ENCODE peak calls at places on chromosomes 12 and 14, in nine cellular contexts. One of them, this sample, is unnamed. For H3K4me1, the result is how much of the 10 kb centered on the place peaks cover.

GRCh38 chr12:97005612-97006011 is 98.6 kb downstream of the NEDD1 start:
- DNase-seq in thyroid gland: no peak
- DNase-seq in cardiac muscle cell: no peak
- DNase-seq in colonic mucosa: no peak
- DNase-seq in fibroblast of lung: no peak
- DNase-seq in neural progenitor cell: peak
- DNase-seq in prostate gland: no peak
- DNase-seq in SK-N-SH: no peak
- DNase-seq in ovary: no peak
- DNase-seq in this sample: no peak

GRCh38 chr14:95533391-95533821 is 1.4 kb upstream of the GLRX5 start:
- DNase-seq in fibroblast of lung: peak
- DNase-seq in cardiac muscle cell: no peak
- DNase-seq in thyroid gland: no peak
- DNase-seq in colonic mucosa: no peak
- DNase-seq in neural progenitor cell: peak
- DNase-seq in prostate gland: no peak
- DNase-seq in ovary: no peak
- DNase-seq in SK-N-SH: peak
- DNase-seq in this sample: no peak

GRCh38 chr14:88929656-88930436 is 105.4 kb downstream of the TTC8 start:
- DNase-seq in thyroid gland: no peak
- DNase-seq in colonic mucosa: no peak
- DNase-seq in cardiac muscle cell: no peak
- DNase-seq in SK-N-SH: no peak
- DNase-seq in prostate gland: no peak
- DNase-seq in neural progenitor cell: no peak
- DNase-seq in fibroblast of lung: no peak
- DNase-seq in ovary: no peak
- DNase-seq in this sample: no peak

GRCh38 chr14:103346286-103346685 is 12.2 kb downstream of the EIF5 start:
- DNase-seq in neural progenitor cell: no peak
- DNase-seq in cardiac muscle cell: no peak
- DNase-seq in ovary: no peak
- DNase-seq in fibroblast of lung: no peak
- DNase-seq in SK-N-SH: no peak
- DNase-seq in thyroid gland: no peak
- DNase-seq in prostate gland: no peak
- DNase-seq in colonic mucosa: no peak
- DNase-seq in this sample: no peak

GRCh38 chr14:32073537-32074189 is 3.4 kb upstream of the ARHGAP5 start:
- DNase-seq in thyroid gland: peak
- DNase-seq in fibroblast of lung: peak
- DNase-seq in SK-N-SH: peak
- DNase-seq in neural progenitor cell: peak
- DNase-seq in cardiac muscle cell: peak
- DNase-seq in prostate gland: peak
- DNase-seq in colonic mucosa: peak
- DNase-seq in ovary: no peak
- DNase-seq in this sample: no peak

GRCh38 chr12:45415393-45415817 is 199.5 kb downstream of the ANO6 start:
- DNase-seq in fibroblast of lung: peak
- DNase-seq in thyroid gland: no peak
- DNase-seq in prostate gland: no peak
- DNase-seq in ovary: no peak
- DNase-seq in cardiac muscle cell: no peak
- DNase-seq in SK-N-SH: no peak
- DNase-seq in neural progenitor cell: no peak
- DNase-seq in colonic mucosa: no peak
- DNase-seq in this sample: peak

GRCh38 chr12:65845751-65846537 is 21.7 kb downstream of the HMGA2 start:
- DNase-seq in thyroid gland: no peak
- DNase-seq in ovary: no peak
- DNase-seq in SK-N-SH: no peak
- DNase-seq in fibroblast of lung: peak
- DNase-seq in cardiac muscle cell: no peak
- DNase-seq in colonic mucosa: no peak
- DNase-seq in prostate gland: no peak
- DNase-seq in neural progenitor cell: peak
- DNase-seq in this sample: no peak

GRCh38 chr12:65741662-65742480 is 82.4 kb upstream of the HMGA2 start:
- DNase-seq in colonic mucosa: no peak
- DNase-seq in fibroblast of lung: peak
- DNase-seq in SK-N-SH: peak
- DNase-seq in neural progenitor cell: peak
- DNase-seq in thyroid gland: peak
- DNase-seq in prostate gland: no peak
- DNase-seq in ovary: peak
- DNase-seq in cardiac muscle cell: peak
- DNase-seq in this sample: no peak

GRCh38 chr14:101845896-101846295 is 84.4 kb downstream of the PPP2R5C start:
- DNase-seq in prostate gland: no peak
- DNase-seq in colonic mucosa: no peak
- DNase-seq in SK-N-SH: peak
- DNase-seq in thyroid gland: no peak
- DNase-seq in neural progenitor cell: no peak
- DNase-seq in fibroblast of lung: no peak
- DNase-seq in cardiac muscle cell: no peak
- DNase-seq in ovary: no peak
- DNase-seq in this sample: no peak

GRCh38 chr14:69079188-69079742 is 73.7 kb downstream of the DCAF5 start:
- DNase-seq in neural progenitor cell: no peak
- DNase-seq in prostate gland: no peak
- DNase-seq in cardiac muscle cell: no peak
- DNase-seq in ovary: no peak
- DNase-seq in colonic mucosa: no peak
- DNase-seq in thyroid gland: no peak
- DNase-seq in fibroblast of lung: peak
- DNase-seq in SK-N-SH: no peak
- DNase-seq in this sample: no peak

GRCh38 chr14:87155850-87156491 is 837.0 kb downstream of the GALC start:
- DNase-seq in fibroblast of lung: no peak
- DNase-seq in ovary: no peak
- DNase-seq in neural progenitor cell: no peak
- DNase-seq in SK-N-SH: no peak
- DNase-seq in cardiac muscle cell: no peak
- DNase-seq in colonic mucosa: no peak
- DNase-seq in thyroid gland: no peak
- DNase-seq in prostate gland: no peak
- DNase-seq in this sample: no peak

GRCh38 chr12:53213348-53213747 is 6.3 kb upstream of the ITGB7 start:
- DNase-seq in SK-N-SH: peak
- DNase-seq in ovary: peak
- DNase-seq in cardiac muscle cell: peak
- DNase-seq in prostate gland: peak
- DNase-seq in fibroblast of lung: peak
- DNase-seq in colonic mucosa: peak
- DNase-seq in thyroid gland: peak
- DNase-seq in neural progenitor cell: peak
- DNase-seq in this sample: peak

GRCh38 chr12:13764748-13765147 is 216.7 kb downstream of the GRIN2B start:
- DNase-seq in fibroblast of lung: no peak
- DNase-seq in neural progenitor cell: no peak
- DNase-seq in cardiac muscle cell: no peak
- DNase-seq in ovary: no peak
- DNase-seq in thyroid gland: no peak
- DNase-seq in SK-N-SH: no peak
- DNase-seq in prostate gland: no peak
- DNase-seq in colonic mucosa: no peak
- DNase-seq in this sample: no peak

GRCh38 chr12:104479141-104479662 is 22.5 kb downstream of the CHST11 start:
- DNase-seq in prostate gland: no peak
- DNase-seq in thyroid gland: no peak
- DNase-seq in ovary: no peak
- DNase-seq in cardiac muscle cell: no peak
- DNase-seq in neural progenitor cell: no peak
- DNase-seq in colonic mucosa: no peak
- DNase-seq in SK-N-SH: no peak
- DNase-seq in fibroblast of lung: no peak
- DNase-seq in this sample: no peak

GRCh38 chr14:102320033-102320660 is 601 bp downstream of the ZNF839 start:
- DNase-seq in fibroblast of lung: peak
- DNase-seq in ovary: peak
- DNase-seq in neural progenitor cell: peak
- DNase-seq in cardiac muscle cell: peak
- DNase-seq in prostate gland: peak
- DNase-seq in thyroid gland: peak
- DNase-seq in SK-N-SH: no peak
- DNase-seq in colonic mucosa: peak
- DNase-seq in this sample: peak

DNA sequence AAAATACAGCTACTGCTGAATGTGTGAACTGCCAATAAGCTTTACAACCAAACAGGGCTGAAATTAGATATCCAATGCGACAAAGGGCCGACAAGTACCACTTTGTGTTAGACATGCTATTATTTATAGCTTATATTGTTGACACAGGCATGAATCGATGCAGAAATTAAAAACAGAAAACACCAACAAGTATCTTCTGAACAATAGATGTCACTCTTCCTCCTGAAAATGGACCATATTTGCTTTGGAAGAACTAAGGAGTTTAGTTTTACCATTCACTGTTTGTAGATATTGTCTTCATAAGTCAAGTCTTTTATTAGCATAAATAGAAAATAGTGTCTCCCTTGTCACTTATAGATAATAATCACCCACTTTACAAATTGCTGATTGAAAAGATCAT is 86.5 kb downstream of the LRIG3 start:
- DNase-seq in cardiac muscle cell: no peak
- DNase-seq in fibroblast of lung: no peak
- DNase-seq in prostate gland: no peak
- DNase-seq in ovary: no peak
- DNase-seq in colonic mucosa: no peak
- DNase-seq in neural progenitor cell: no peak
- DNase-seq in SK-N-SH: no peak
- DNase-seq in thyroid gland: no peak
- DNase-seq in this sample: no peak
- TF ChIP-seq CTCF in cardiac muscle cell: no peak
- TF ChIP-seq CTCF in fibroblast of lung: no peak
- TF ChIP-seq CTCF in prostate gland: peak
- TF ChIP-seq CTCF in ovary: no peak
- TF ChIP-seq CTCF in colonic mucosa: no peak
- TF ChIP-seq CTCF in neural progenitor cell: no peak
- TF ChIP-seq CTCF in SK-N-SH: no peak
- TF ChIP-seq CTCF in thyroid gland: peak
- TF ChIP-seq CTCF in this sample: no peak

GRCh38 chr14:92647499-92648279 is 100.7 kb downstream of the LGMN start:
- DNase-seq in prostate gland: no peak
- DNase-seq in SK-N-SH: no peak
- DNase-seq in cardiac muscle cell: no peak
- DNase-seq in ovary: no peak
- DNase-seq in colonic mucosa: no peak
- DNase-seq in neural progenitor cell: no peak
- DNase-seq in fibroblast of lung: peak
- DNase-seq in thyroid gland: no peak
- DNase-seq in this sample: no peak
- H3K4me3 ChIP-seq in prostate gland: no peak
- H3K4me3 ChIP-seq in SK-N-SH: no peak
- H3K4me3 ChIP-seq in cardiac muscle cell: no peak
- H3K4me3 ChIP-seq in ovary: no peak
- H3K4me3 ChIP-seq in colonic mucosa: no peak
- H3K4me3 ChIP-seq in neural progenitor cell: no peak
- H3K4me3 ChIP-seq in fibroblast of lung: no peak
- H3K4me3 ChIP-seq in thyroid gland: no peak
- H3K4me3 ChIP-seq in this sample: no peak

GRCh38 chr12:99093166-99093565 is 448.1 kb downstream of the APAF1 start:
- DNase-seq in thyroid gland: no peak
- DNase-seq in fibroblast of lung: no peak
- DNase-seq in SK-N-SH: no peak
- DNase-seq in cardiac muscle cell: no peak
- DNase-seq in neural progenitor cell: no peak
- DNase-seq in prostate gland: no peak
- DNase-seq in ovary: no peak
- DNase-seq in colonic mucosa: no peak
- DNase-seq in this sample: no peak

GRCh38 chr12:99092100-99092851 is 447.2 kb downstream of the APAF1 start:
- DNase-seq in neural progenitor cell: no peak
- DNase-seq in colonic mucosa: no peak
- DNase-seq in fibroblast of lung: no peak
- DNase-seq in cardiac muscle cell: no peak
- DNase-seq in SK-N-SH: no peak
- DNase-seq in thyroid gland: no peak
- DNase-seq in ovary: no peak
- DNase-seq in prostate gland: no peak
- DNase-seq in this sample: no peak

DNA sequence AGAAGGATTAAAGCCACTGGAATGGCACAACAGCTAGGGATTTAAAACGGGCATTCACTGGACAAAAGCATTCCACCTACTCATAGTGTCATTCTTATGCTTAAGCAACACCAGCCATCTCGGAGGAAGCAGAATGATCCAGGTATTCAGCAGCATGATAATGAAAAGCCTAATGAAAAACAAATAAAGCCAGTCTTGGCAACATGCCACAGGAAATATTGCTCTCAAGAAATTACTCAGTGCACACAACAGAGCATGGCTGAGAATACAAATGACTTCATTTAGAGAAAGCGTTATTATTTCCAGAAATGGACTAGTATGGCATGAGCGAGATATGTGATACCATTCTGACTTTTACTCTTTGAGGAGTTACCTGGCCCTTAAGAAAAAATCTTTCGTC is 442.2 kb downstream of the APAF1 start:
- DNase-seq in prostate gland: no peak
- DNase-seq in neural progenitor cell: peak
- DNase-seq in ovary: no peak
- DNase-seq in cardiac muscle cell: no peak
- DNase-seq in thyroid gland: no peak
- DNase-seq in colonic mucosa: no peak
- DNase-seq in SK-N-SH: no peak
- DNase-seq in fibroblast of lung: no peak
- DNase-seq in this sample: no peak
- H3K4me1 ChIP-seq in prostate gland: under half
- H3K4me1 ChIP-seq in neural progenitor cell: under half
- H3K4me1 ChIP-seq in ovary: under half
- H3K4me1 ChIP-seq in cardiac muscle cell: under half
- H3K4me1 ChIP-seq in thyroid gland: under half
- H3K4me1 ChIP-seq in colonic mucosa: under half
- H3K4me1 ChIP-seq in SK-N-SH: under half
- H3K4me1 ChIP-seq in fibroblast of lung: under half
- H3K4me1 ChIP-seq in this sample: under half

DNA sequence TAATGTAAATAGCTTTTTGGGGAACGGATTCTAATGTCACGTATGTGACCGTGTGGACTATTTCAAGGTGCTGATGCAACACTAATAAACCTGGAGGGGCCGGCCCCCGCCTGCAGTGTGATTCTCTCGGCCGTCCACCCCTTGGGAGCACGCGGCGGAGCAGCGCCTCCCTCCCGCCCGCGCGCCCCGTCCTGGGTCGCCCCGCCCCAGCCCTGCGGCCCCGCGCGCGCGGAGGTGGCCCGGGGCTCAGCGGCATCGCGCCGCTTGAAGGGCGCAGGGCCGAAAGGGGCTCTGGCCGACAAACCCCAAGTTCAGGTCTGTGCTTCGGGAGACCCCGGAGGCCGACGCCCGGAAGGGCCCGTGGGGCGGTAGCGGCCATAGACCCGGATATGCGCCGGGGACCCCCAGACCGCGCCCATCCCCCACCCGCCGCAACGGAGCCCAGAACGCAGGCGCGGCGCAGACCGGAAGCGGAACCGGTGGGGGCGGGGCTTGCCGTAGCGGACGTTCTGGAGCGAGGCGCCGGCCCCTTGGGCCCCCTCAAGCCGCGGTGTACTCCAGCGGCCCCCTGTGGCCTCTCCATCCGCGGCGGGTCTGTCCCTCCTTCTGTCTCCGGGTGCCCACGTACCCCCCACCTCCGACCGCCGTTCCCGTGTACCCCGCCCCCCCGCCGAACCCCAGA is at the start of gene TEX22:
- DNase-seq in ovary: peak
- DNase-seq in prostate gland: peak
- DNase-seq in fibroblast of lung: peak
- DNase-seq in thyroid gland: peak
- DNase-seq in cardiac muscle cell: peak
- DNase-seq in SK-N-SH: peak
- DNase-seq in neural progenitor cell: peak
- DNase-seq in colonic mucosa: peak
- DNase-seq in this sample: peak
- TF ChIP-seq CTCF in ovary: no peak
- TF ChIP-seq CTCF in prostate gland: peak
- TF ChIP-seq CTCF in fibroblast of lung: no peak
- TF ChIP-seq CTCF in thyroid gland: peak
- TF ChIP-seq CTCF in cardiac muscle cell: peak
- TF ChIP-seq CTCF in SK-N-SH: peak
- TF ChIP-seq CTCF in neural progenitor cell: no peak
- TF ChIP-seq CTCF in colonic mucosa: no peak
- TF ChIP-seq CTCF in this sample: no peak

This sample was measured in pancreas.